ENCODE peak calls at places on chromosome 10, in six cellular contexts. M is CD8-positive, alpha-beta T cell; X is breast epithelium; N is gastrocnemius medialis; Z is heart left ventricle; V is upper lobe of right lung. O is an unnamed sample.

GRCh38 chr10:102452672-102453340 is 1.5 kb upstream of the C10orf95 start:
- DNase-seq in M (peak; percentile 25), X (no peak), N (no peak), Z (no peak), V (no peak), O (peak; percentile 42)

GRCh38 chr10:110643670-110644597 is at the start of gene RBM20:
- DNase-seq in M (no peak), X (no peak), N (peak; percentile 24), Z (peak; percentile 82), V (no peak), O (peak; percentile 74)

GRCh38 chr10:131650771-131651673 is 249.8 kb upstream of the PPP2R2D start:
- DNase-seq in M (no peak), X (no peak), N (no peak), Z (no peak), V (peak; percentile 59), O (no peak)

GRCh38 chr10:14571866-14572507 is 202.7 kb downstream of the FAM107B start:
- DNase-seq in M (peak; percentile 68), X (peak; percentile 59), N (no peak), Z (no peak), V (peak; percentile 86), O (no peak)

GRCh38 chr10:60898372-60898771 is 45.6 kb downstream of the RHOBTB1 start:
- DNase-seq in M (no peak), X (no peak), N (no peak), Z (no peak), V (no peak), O (no peak)

GRCh38 chr10:97540669-97541500 is 31.7 kb upstream of the ANKRD2 start:
- DNase-seq in M (no peak), X (no peak), N (no peak), Z (no peak), V (peak; percentile 66), O (no peak)

GRCh38 chr10:61941202-61941651 is 39.7 kb downstream of the ARID5B start:
- DNase-seq in M (no peak), X (no peak), N (no peak), Z (no peak), V (no peak), O (no peak)

GRCh38 chr10:69056129-69056528 is 31.8 kb upstream of the SRGN start:
- DNase-seq in M (no peak), X (no peak), N (no peak), Z (peak; percentile 70), V (peak; percentile 79), O (no peak)

GRCh38 chr10:56622335-56622973 is 261.4 kb upstream of the ZWINT start:
- DNase-seq in M (no peak), X (no peak), N (no peak), Z (no peak), V (no peak), O (no peak)

GRCh38 chr10:97542169-97543024 is 30.2 kb upstream of the ANKRD2 start:
- DNase-seq in M (no peak), X (peak; percentile 64), N (peak; percentile 46), Z (peak; percentile 77), V (no peak), O (peak; percentile 83)

GRCh38 chr10:58209669-58210068 is 58.0 kb downstream of the IPMK start:
- DNase-seq in M (no peak), X (no peak), N (no peak), Z (peak; percentile 61), V (peak; percentile 30), O (peak; percentile 47)

GRCh38 chr10:120507175-120507574 is 50.1 kb downstream of the PLPP4 start:
- DNase-seq in M (no peak), X (no peak), N (no peak), Z (no peak), V (no peak), O (no peak)

GRCh38 chr10:42938351-42938750 is 138.5 kb upstream of the RET start:
- DNase-seq in M (no peak), X (no peak), N (no peak), Z (peak; percentile 18), V (no peak), O (no peak)

GRCh38 chr10:86103391-86104101 is 263.0 kb downstream of the GRID1 start:
- DNase-seq in M (no peak), X (no peak), N (no peak), Z (no peak), V (no peak), O (no peak)
- TF ChIP-seq CTCF in M (no peak), X (no peak), N (no peak), Z (no peak), V (no peak), O (no peak)

GRCh38 chr10:35203744-35204143 is 77.1 kb downstream of the CREM start:
- DNase-seq in M (no peak), X (no peak), N (no peak), Z (no peak), V (no peak), O (no peak)

GRCh38 chr10:35200487-35200886 is 73.8 kb downstream of the CREM start:
- DNase-seq in M (no peak), X (no peak), N (no peak), Z (no peak), V (no peak), O (no peak)

GRCh38 chr10:35202050-35202449 is 75.4 kb downstream of the CREM start:
- DNase-seq in M (no peak), X (no peak), N (no peak), Z (no peak), V (no peak), O (no peak)

GRCh38 chr10:35204650-35205319 is 78.1 kb downstream of the CREM start:
- DNase-seq in M (no peak), X (no peak), N (no peak), Z (no peak), V (no peak), O (no peak)

GRCh38 chr10:35201234-35201633 is 74.6 kb downstream of the CREM start:
- DNase-seq in M (no peak), X (no peak), N (no peak), Z (no peak), V (no peak), O (no peak)
- H3K4me3 ChIP-seq in M (no peak overlapping the region), X (no peak overlapping the region), N (no peak overlapping the region), Z (no peak overlapping the region), V (no peak overlapping the region), O (no peak overlapping the region)

DNA sequence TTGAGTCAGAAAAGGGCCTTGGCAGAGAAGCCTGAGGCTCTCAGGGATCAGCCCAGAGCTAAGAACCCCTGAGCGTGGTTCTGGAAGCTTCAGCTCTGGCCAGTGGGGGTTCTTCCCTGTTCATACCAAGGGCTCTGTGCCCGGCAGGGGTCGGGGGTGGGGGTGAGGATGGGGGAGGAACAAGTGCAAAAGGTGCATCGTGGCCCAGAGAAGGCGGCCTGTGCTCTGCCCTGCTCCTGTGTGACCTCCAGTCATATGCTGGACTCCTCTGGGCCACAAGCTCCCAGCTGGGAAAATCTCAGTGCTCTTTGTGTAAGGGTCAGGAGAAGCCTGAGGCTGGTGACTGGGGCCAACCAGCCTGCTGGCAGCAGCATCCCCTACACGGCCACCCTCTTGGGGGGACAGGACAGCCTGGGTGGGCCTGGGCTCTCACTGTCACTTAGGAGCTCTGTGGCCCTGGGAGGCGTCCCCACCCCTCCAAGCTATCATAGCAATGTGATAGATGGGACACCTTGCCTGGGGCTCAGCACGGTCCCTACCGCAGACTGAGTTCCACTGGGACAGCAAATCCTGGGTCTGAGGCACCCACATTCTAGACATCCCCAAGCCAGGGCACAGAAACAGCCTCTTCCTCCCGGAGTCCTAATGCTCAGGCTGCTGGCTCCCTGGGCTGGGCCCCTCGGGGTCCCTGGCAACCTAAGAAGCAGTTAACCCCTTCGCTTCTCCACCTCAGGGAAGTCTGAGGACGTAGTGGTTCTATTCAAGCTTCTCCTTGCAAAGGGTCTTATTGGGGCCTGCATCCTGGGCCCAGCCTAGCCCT is 2.5 kb downstream of the MMRN2 start:
- DNase-seq in M (no peak), X (no peak), N (no peak), Z (peak; percentile 29), V (no peak), O (no peak)
- H3K27ac ChIP-seq in M (no peak overlapping the region), X (peak overlapping the region; percentile 94), N (peak overlapping the region; percentile 78), Z (peak overlapping the region; percentile 80), V (peak overlapping the region; percentile 75), O (peak overlapping the region; percentile 85)

GRCh38 chr10:101020427-101020826 is 10.5 kb downstream of the PDZD7 start:
- DNase-seq in M (no peak), X (no peak), N (no peak), Z (peak; percentile 27), V (no peak), O (no peak)
- TF ChIP-seq CTCF in M (no peak), X (no peak), N (no peak), Z (no peak), V (no peak), O (no peak)

GRCh38 chr10:5450605-5451384 is 38.4 kb downstream of the NET1 start:
- DNase-seq in M (no peak), X (no peak), N (no peak), Z (no peak), V (no peak), O (no peak)
- H3K4me3 ChIP-seq in M (no peak overlapping the region), X (no peak overlapping the region), N (no peak overlapping the region), Z (peak overlapping the region; percentile 65), V (no peak overlapping the region), O (no peak overlapping the region)

DNA sequence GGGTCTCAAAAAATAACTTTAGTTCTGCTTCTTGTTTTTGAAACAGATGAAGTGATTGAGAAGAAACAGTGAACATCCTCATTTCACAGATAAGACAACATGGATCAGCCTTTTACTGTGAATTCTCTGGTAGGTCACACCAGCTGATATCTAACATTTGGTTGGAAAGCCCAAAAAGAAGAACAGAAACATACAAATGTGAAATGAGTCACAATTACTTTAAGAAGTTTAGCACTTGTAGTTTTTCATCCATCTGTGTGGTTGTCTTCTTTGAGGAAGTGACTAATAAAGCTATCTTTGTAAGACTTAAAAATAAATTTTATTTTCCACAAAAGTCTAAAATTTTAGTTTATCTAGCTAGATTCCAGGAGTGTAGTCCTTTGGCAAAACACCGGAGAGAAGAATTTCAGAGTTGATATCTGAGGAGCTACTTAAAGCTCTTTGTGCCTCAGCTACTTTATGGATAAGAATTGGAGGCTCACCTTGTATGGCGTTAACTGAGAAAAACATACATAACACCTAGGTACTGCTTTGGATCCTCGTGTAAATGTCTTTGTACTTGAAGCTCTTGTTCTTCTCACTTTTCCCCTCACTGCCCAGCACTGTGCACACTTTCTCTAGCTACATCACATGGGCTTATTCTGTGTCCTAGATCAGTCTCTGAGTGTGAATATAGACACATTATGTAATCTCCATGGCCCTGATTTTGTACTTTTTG is 21.7 kb downstream of the STAMBPL1 start:
- DNase-seq in M (no peak), X (no peak), N (no peak), Z (no peak), V (no peak), O (no peak)
- H3K27ac ChIP-seq in M (no peak overlapping the region), X (no peak overlapping the region), N (no peak overlapping the region), Z (peak overlapping the region; percentile 70), V (no peak overlapping the region), O (no peak overlapping the region)

GRCh38 chr10:17256026-17256425 is 28.0 kb downstream of the VIM start:
- DNase-seq in M (no peak), X (no peak), N (no peak), Z (no peak), V (no peak), O (no peak)

GRCh38 chr10:17262502-17262901 is 34.5 kb downstream of the VIM start:
- DNase-seq in M (no peak), X (no peak), N (no peak), Z (no peak), V (no peak), O (no peak)

GRCh38 chr10:17255512-17255911 is 27.5 kb downstream of the VIM start:
- DNase-seq in M (no peak), X (no peak), N (no peak), Z (no peak), V (no peak), O (no peak)

GRCh38 chr10:17256627-17257026 is 28.6 kb downstream of the VIM start:
- DNase-seq in M (no peak), X (no peak), N (no peak), Z (no peak), V (no peak), O (no peak)

GRCh38 chr10:17257466-17258321 is 29.7 kb downstream of the VIM start:
- DNase-seq in M (peak; percentile 60), X (no peak), N (peak; percentile 18), Z (no peak), V (no peak), O (no peak)
- TF ChIP-seq CTCF in M (peak; percentile 87), X (peak; percentile 82), N (peak; percentile 80), Z (peak; percentile 87), V (peak; percentile 88), O (peak; percentile 88)

O was measured in heart right ventricle.